ENCODE peak calls at places on chromosomes 7 and 10, in five cellular contexts. A, Q, Y, S and W are unnamed samples.

GRCh38 chr10:62464308-62464707 is 90.1 kb downstream of the ZNF365 start:
- DNase-seq in A (no peak), Q (no peak), S (no peak), Y (peak; percentile 26), W (no peak)

GRCh38 chr10:77391605-77392235 is 245.9 kb downstream of the KCNMA1 start:
- DNase-seq in A (peak; percentile 73), S (peak; percentile 73), Y (peak; percentile 79), Q (peak; percentile 51), W (peak; percentile 75)

GRCh38 chr10:10053051-10053450 is 964.6 kb upstream of the CELF2 start:
- DNase-seq in Y (peak; percentile 13), S (no peak), Q (no peak), A (no peak), W (no peak)

GRCh38 chr10:20369863-20370736 is 527.0 kb downstream of the NEBL start:
- DNase-seq in A (no peak), Q (no peak), Y (no peak), S (no peak), W (no peak)

GRCh38 chr7:157003445-157004049 is 6.9 kb downstream of the MNX1 start:
- DNase-seq in Q (no peak), Y (no peak), A (peak; percentile 58), S (no peak), W (no peak)

GRCh38 chr10:89940076-89940475 is 238.7 kb downstream of the KIF20B start:
- DNase-seq in A (no peak), Y (no peak), Q (no peak), S (no peak), W (no peak)

GRCh38 chr7:38977658-38978057 is at the start of gene POU6F2:
- DNase-seq in Q (no peak), Y (no peak), A (no peak), S (no peak), W (no peak)

GRCh38 chr7:20030915-20031362 is 186.2 kb downstream of the MACC1 start:
- DNase-seq in S (no peak), Y (peak; percentile 84), A (no peak), Q (no peak), W (no peak)

GRCh38 chr7:31007634-31008033 is 43.9 kb downstream of the GHRHR start:
- DNase-seq in S (no peak), Y (no peak), Q (no peak), A (no peak), W (no peak)

GRCh38 chr10:62056660-62057059 is 155.2 kb downstream of the ARID5B start:
- DNase-seq in S (no peak), A (no peak), Q (no peak), Y (no peak), W (no peak)

GRCh38 chr10:50382576-50383023 is 131.3 kb upstream of the ASAH2 start:
- DNase-seq in Y (no peak), A (no peak), S (no peak), Q (no peak), W (no peak)

GRCh38 chr10:105274671-105275070 is 633.6 kb downstream of the SORCS3 start:
- DNase-seq in S (no peak), A (no peak), Y (no peak), Q (no peak), W (no peak)

GRCh38 chr10:48493083-48493871 is 111.6 kb downstream of the ARHGAP22 start:
- DNase-seq in Y (peak; percentile 10), Q (peak; percentile 54), S (no peak), A (peak; percentile 74), W (peak; percentile 39)

GRCh38 chr10:11875499-11876281 is 52.5 kb downstream of the PROSER2 start:
- DNase-seq in A (peak; percentile 93), S (peak; percentile 86), Y (peak; percentile 90), Q (peak; percentile 77), W (peak; percentile 95)

DNA sequence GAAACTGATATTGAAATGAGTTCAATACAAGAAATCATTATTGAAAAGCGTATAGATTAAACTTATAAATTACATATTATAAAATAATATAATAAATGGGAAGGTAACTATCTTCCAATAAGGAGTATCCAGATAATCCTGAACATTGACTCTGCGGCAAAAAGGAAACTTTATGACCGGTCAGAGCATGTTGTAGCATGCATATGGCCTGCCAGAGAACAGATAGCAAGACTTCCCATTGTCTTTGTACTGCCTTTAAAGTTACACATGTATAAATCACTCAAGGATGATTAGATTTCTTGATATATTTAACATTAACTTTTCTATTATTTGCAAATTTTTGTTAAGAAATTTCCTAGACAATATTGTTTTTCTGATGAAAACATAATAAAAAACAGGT is 56.2 kb upstream of the ETV1 start:
- DNase-seq in Q (no peak), S (no peak), A (no peak), Y (no peak), W (no peak)
- H3K4me3 ChIP-seq in Q (no peak overlapping the region), S (no peak overlapping the region), A (no peak overlapping the region), Y (no peak overlapping the region), W (no peak overlapping the region)

GRCh38 chr10:7941576-7941975 is 112.9 kb upstream of the GATA3 start:
- DNase-seq in Y (no peak), S (no peak), Q (no peak), A (no peak), W (no peak)
- H3K27ac ChIP-seq in Y (no peak overlapping the region), S (no peak overlapping the region), Q (no peak overlapping the region), A (no peak overlapping the region), W (no peak overlapping the region)

DNA sequence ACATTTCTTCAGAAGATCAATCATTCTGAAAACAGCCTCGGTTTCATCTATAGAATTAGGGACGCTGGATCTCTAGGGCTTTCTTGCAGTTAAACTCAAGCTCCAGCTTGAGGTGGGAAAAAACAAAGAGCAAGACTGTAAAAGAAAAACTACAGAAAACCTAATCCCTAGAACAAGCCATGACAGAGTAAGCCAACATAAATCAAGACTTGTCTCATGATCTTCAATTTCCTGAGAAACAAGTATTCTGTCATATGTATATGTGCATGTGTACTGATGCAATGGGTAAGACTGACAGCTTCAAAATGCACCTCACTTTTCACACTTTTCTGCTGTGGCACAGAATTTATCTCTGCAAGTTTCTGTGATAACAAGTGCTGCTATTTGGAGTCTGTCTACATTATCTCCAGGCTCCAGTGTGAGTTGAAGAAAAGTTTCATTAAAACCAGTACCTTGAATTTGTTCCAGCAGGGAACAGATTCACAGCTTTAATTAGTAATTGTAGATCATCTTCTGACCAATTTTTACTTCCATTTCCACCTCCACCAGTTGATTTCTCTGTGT is 19.2 kb downstream of the PMPCB start:
- DNase-seq in Y (no peak), Q (no peak), S (no peak), A (no peak), W (no peak)
- H3K36me3 ChIP-seq in Y (peaks cover 17% of the 10 kb centered on the region), Q (peaks cover 99% of the 10 kb centered on the region), S (peaks cover 2% of the 10 kb centered on the region), A (peaks cover 99% of the 10 kb centered on the region), W (peaks cover 6% of the 10 kb centered on the region)

GRCh38 chr7:47935336-47935735 is 12.9 kb downstream of the PKD1L1 start:
- DNase-seq in Q (no peak), Y (no peak), S (no peak), A (no peak), W (no peak)

GRCh38 chr7:47936323-47936722 is 11.9 kb downstream of the PKD1L1 start:
- DNase-seq in S (no peak), Q (no peak), A (no peak), Y (no peak), W (no peak)

GRCh38 chr7:47937711-47938573 is 10.3 kb downstream of the PKD1L1 start:
- DNase-seq in S (no peak), Q (no peak), A (no peak), Y (no peak), W (no peak)

GRCh38 chr7:47938574-47939165 is 9.6 kb downstream of the PKD1L1 start:
- DNase-seq in S (no peak), Q (no peak), A (no peak), Y (no peak), W (no peak)

GRCh38 chr7:47937065-47937687 is 11.1 kb downstream of the PKD1L1 start:
- DNase-seq in A (no peak), S (no peak), Q (no peak), Y (no peak), W (no peak)
- H3K4me3 ChIP-seq in A (no peak overlapping the region), S (no peak overlapping the region), Q (no peak overlapping the region), Y (no peak overlapping the region), W (no peak overlapping the region)